ENCODE peak calls at places on chromosomes 5 and 9, in four cellular contexts. A, T, U and G are unnamed samples.

GRCh38 chr9:121277518-121278275 is 9.7 kb downstream of the GSN start:
- DNase-seq in A (peak), U (no peak), T (no peak), G (no peak)

GRCh38 chr5:80569961-80570786 is at the start of gene ANKRD34B:
- DNase-seq in T (no peak), U (peak), A (no peak), G (peak)

GRCh38 chr5:35876922-35877321 is 20.2 kb downstream of the IL7R start:
- DNase-seq in U (no peak), T (no peak), A (no peak), G (no peak)

GRCh38 chr9:131657031-131657377 is 82.9 kb downstream of the RAPGEF1 start:
- DNase-seq in T (no peak), U (no peak), A (no peak), G (no peak)

GRCh38 chr5:73757421-73757820 is 131.4 kb downstream of the ARHGEF28 start:
- DNase-seq in A (no peak), T (no peak), U (no peak), G (no peak)

GRCh38 chr9:89527084-89527483 is 29.2 kb upstream of the SEMA4D start:
- DNase-seq in A (no peak), U (no peak), T (no peak), G (no peak)

GRCh38 chr9:35029241-35029640 is 39.7 kb downstream of the DNAJB5 start:
- DNase-seq in A (no peak), T (no peak), U (no peak), G (no peak)

GRCh38 chr5:135833961-135834638 is 363 bp upstream of the SLC25A48 start:
- DNase-seq in A (no peak), U (no peak), T (no peak), G (no peak)

GRCh38 chr5:50420343-50420935 is 20.6 kb downstream of the EMB start:
- DNase-seq in A (no peak), T (no peak), U (no peak), G (no peak)

GRCh38 chr9:9750719-9751118 is 862.1 kb downstream of the PTPRD start:
- DNase-seq in A (no peak), T (no peak), U (no peak), G (no peak)

DNA sequence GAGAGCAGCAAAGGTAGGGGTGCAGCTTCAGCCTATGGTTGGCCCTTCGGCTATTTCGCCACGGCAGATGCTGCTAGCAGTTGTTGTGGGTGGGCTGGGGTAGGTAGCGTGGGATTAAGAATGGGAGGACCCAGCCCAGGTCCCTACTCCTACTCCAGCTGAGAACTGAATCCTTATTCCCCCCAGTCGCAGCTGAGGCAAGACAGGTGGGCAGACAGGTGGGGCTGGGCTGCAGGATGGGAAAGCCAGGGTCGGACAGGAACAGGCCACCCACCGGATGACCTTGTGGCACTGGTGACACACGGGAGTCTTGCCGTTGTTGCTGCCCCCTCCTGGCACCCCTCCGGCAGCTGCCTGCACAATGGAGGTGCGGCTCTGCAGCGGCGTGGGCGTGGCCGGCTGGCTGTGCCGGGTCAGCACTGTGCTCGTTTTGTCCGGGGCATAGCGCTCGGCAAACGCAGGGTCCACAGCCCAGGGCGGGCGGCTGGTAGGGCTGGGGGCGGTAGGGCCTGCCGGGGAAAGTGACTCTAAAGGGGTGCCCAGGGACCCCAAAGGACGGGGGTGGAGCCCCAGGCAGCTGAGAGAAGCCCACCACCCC is 8.2 kb downstream of the PDLIM7 start:
- DNase-seq in T (no peak), U (no peak), A (no peak), G (no peak)
- TF ChIP-seq CTCF in T (no peak), U (no peak), A (peak), G (peak)

GRCh38 chr5:22887566-22887965 is 34.4 kb upstream of the CDH12 start:
- DNase-seq in U (no peak), T (no peak), A (no peak), G (no peak)

GRCh38 chr5:22892441-22892840 is 39.3 kb upstream of the CDH12 start:
- DNase-seq in U (no peak), T (no peak), A (no peak), G (no peak)

DNA sequence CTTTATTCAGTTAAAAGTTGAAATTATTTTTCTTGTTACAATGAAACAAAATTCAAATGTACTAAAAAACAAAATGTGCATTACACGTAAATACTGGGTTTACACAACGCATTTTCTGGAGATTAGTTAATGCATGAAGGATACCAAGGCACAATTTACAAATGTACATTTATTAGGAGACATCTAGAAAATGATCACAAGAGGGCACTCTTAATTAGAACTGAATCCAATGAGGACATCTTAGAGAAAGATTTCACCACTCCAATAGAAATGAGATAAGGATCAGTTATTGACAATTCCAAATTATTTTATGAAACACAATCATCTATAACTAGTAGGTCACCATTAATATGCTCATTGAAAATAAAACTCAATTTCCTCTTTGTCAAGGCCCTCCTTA is 36.6 kb upstream of the CDH12 start:
- DNase-seq in T (no peak), A (no peak), U (no peak), G (no peak)
- TF ChIP-seq CTCF in T (no peak), A (no peak), U (no peak), G (peak)

DNA sequence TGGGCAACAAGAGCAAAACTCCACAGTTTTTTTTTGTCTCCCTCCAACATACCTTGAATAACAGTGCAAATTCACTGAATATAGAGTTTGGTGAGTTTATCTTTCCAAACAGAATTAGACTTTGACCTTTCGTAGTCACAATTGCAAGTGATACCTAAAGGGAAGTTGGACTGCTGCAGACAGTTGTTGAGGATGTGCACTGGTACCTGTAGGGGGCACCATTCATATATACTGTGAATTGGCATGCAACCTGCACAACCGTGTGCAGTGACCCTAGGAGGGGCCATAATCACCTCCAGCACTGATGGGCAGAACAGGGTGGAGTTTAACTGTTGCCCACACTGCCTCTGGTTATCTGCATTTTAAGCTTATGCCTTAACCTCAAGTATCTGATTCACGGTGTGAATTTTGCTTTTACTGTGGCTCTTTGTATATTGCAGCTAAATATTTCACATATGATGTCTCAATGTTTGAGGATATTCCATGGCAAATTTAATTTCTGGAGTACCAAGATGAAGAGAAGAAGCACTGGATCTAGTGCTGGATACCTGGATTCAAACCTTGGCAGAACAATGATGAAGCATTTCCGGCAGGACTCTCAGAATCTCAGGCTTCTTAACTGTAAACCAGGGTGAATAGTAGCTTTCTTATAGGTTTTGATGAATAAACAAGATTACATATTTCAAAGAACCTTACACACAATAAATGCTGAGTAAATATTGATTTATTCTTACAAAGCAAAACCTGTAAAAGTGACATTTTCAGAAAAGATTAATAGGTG is 144.4 kb downstream of the ACTBL2 start:
- DNase-seq in T (no peak), U (peak), A (no peak), G (no peak)
- TF ChIP-seq CTCF in T (no peak), U (peak), A (peak), G (peak)

GRCh38 chr5:134662971-134663370 is 14.4 kb downstream of the SEC24A start:
- DNase-seq in U (no peak), A (no peak), T (no peak), G (no peak)
- TF ChIP-seq CTCF in U (no peak), A (no peak), T (no peak), G (no peak)

DNA sequence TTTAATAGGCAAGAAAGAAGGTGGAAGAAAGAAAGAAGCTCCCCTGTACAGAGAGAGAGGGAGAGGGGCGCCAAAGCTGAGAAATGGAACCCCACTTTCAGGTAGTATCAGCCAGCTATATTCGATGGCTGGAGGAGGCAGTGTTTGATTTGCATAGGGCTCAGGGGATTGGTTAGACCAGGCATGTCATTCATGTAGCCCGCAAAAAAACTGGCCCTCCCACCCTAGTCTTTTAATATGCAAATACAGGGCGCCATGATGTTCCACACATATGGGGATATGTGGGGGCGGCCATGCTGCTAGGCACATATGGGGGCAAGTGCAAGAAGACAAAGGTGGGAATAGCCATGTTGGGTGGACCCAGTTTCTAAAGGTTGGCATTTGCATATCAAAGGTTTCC is 174.5 kb upstream of the ADRA1B start:
- DNase-seq in T (no peak), U (no peak), A (no peak), G (no peak)
- TF ChIP-seq CTCF in T (no peak), U (no peak), A (no peak), G (no peak)

GRCh38 chr9:124334568-124335319 is 77.0 kb downstream of the NEK6 start:
- DNase-seq in A (no peak), U (no peak), T (no peak), G (no peak)

GRCh38 chr9:124332756-124333155 is 75.0 kb downstream of the NEK6 start:
- DNase-seq in A (no peak), U (no peak), T (no peak), G (no peak)

GRCh38 chr9:124332321-124332720 is 74.6 kb downstream of the NEK6 start:
- DNase-seq in U (no peak), T (no peak), A (no peak), G (no peak)

GRCh38 chr9:124331580-124331979 is 73.8 kb downstream of the NEK6 start:
- DNase-seq in A (no peak), U (no peak), T (no peak), G (no peak)

GRCh38 chr9:124333180-124333579 is 75.4 kb downstream of the NEK6 start:
- DNase-seq in U (no peak), T (no peak), A (no peak), G (no peak)
- TF ChIP-seq CTCF in U (no peak), T (no peak), A (no peak), G (no peak)

DNA sequence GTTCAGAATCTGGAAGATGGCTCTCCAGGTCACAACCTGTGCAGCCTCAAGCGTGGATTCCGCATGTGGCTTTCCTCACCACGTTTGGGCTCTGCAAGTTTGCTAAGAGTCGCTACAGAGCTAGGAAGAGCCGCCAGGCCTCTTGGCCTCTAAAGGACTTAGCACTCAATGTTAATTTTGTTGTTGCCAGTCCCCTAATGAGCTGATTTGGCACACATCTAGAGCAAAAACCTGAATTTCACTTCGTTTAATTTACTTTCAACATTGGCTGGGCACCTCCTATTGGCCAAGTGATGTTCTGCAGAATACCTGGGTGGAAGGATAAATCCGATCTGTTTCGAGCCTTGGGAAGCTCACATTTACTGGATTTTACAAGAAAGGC is 65.8 kb upstream of the UNC5A start:
- DNase-seq in U (no peak), A (no peak), T (no peak), G (no peak)
- TF ChIP-seq CTCF in U (peak), A (peak), T (no peak), G (peak)

GRCh38 chr9:110047955-110048472 is 159.9 kb downstream of the C9orf152 start:
- DNase-seq in T (no peak), A (no peak), U (peak), G (peak)
- TF ChIP-seq CTCF in T (no peak), A (no peak), U (no peak), G (no peak)

DNA sequence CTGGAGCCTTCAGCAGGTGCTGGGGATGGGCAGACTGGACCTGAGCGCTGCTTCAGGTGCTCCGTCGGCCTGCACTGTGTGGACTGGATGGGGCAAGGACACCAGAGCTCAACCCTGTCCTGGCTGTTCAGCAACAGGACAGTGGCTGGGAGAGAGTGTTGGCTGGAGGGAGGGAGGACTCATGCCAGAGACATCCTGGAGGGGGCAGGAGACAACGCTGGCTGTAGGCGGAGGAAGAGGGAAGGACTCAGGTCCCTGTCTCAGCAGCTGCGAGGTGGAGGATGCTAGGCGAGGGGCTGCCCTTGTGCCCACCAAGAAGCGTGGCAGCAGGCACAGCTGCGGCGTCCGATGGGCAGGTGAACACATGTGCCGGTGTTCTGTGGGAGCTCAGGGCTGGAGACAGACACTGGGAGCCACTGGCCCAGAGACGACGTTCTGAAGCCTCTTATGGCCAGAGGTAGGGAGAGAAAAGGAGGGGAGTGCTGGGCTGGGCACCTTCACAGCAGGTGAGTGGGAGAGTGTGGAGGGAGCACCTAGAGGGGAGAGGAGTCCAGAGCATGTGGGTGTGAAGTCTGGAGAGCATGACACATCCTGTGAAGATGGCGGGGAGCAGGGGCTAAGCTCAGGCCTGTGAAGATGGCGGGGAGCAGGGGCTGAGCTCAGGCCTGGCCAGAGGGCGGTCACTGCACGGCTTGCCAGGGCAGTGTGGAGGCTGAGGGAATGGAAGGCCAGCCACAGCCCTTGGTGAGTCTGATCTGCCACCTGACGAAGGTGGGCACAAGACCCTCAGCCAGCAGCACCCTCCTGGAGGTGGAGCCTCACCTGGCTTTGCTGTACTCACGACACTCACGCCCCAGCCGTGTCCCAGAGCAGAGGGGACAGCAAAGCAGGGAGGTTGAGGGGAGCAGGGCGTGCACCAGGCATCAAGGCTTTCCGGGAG is 79.1 kb upstream of the FCN1 start:
- DNase-seq in U (no peak), A (no peak), T (no peak), G (no peak)
- TF ChIP-seq CTCF in U (no peak), A (no peak), T (no peak), G (no peak)

DNA sequence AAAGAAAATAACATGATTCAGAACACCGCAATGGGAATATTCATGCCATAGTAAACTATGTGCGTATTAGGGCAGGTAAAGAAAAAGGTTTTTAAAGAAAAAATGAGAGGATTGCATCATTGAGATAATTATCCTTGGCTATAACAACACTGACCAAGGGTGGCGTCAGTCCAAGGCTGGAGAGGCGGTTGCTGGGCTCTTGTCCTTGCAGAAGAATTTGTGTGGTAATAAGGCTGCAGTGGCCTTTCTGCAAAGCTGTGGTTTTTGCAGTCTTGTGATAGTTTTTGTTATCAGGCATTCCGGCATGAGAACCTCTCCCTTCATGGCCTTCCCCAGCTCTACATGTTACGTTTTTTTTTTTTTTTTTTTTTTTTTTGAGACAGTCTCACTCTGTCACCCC is 14.0 kb downstream of the BOD1 start:
- DNase-seq in A (peak), T (no peak), U (no peak), G (no peak)
- TF ChIP-seq CTCF in A (no peak), T (no peak), U (no peak), G (no peak)